ENCODE peak calls at places on chromosome 13, in four cellular contexts. J, Z, N and K are unnamed samples. For H3K36me3 and H3K27me3, the result is how much of the 10 kb centered on the place peaks cover.

GRCh38 chr13:21435710-21436151 is 23.4 kb downstream of the ZDHHC20 start:
- DNase-seq in J (no peak), Z (peak), N (no peak), K (peak)

GRCh38 chr13:77325371-77325941 is 1.4 kb downstream of the MYCBP2 start:
- DNase-seq in J (no peak), Z (no peak), N (no peak), K (no peak)

GRCh38 chr13:31538067-31539042 is 201.0 kb upstream of the RXFP2 start:
- DNase-seq in J (no peak), Z (peak), N (peak), K (no peak)

GRCh38 chr13:19818223-19818842 is 35.6 kb upstream of the PSPC1 start:
- DNase-seq in J (peak), Z (peak), N (no peak), K (no peak)

GRCh38 chr13:69324109-69324886 is 783.3 kb upstream of the ATXN8OS start:
- DNase-seq in J (peak), Z (peak), N (no peak), K (no peak)

GRCh38 chr13:97279913-97280312 is 57.8 kb downstream of the MBNL2 start:
- DNase-seq in J (no peak), Z (no peak), N (no peak), K (no peak)

GRCh38 chr13:84574851-84575250 is 692.6 kb upstream of the SLITRK1 start:
- DNase-seq in J (no peak), Z (no peak), N (no peak), K (no peak)

GRCh38 chr13:113860579-113861432 is 3.1 kb downstream of the GAS6 start:
- DNase-seq in J (no peak), Z (no peak), N (no peak), K (no peak)

GRCh38 chr13:63435668-63436275 is 2020.1 kb upstream of the PCDH20 start:
- DNase-seq in J (no peak), Z (peak), N (peak), K (peak)

GRCh38 chr13:59893261-59893660 is 270.5 kb downstream of the DIAPH3 start:
- DNase-seq in J (no peak), Z (no peak), N (no peak), K (peak)

GRCh38 chr13:34107814-34108213 is 289.9 kb downstream of the RFC3 start:
- DNase-seq in J (no peak), Z (no peak), N (no peak), K (no peak)

GRCh38 chr13:30704596-30704995 is 30.7 kb upstream of the ALOX5AP start:
- DNase-seq in J (no peak), Z (no peak), N (no peak), K (no peak)

GRCh38 chr13:39397221-39397620 is 205.8 kb downstream of the LHFPL6 start:
- DNase-seq in J (no peak), Z (no peak), N (no peak), K (no peak)

GRCh38 chr13:48954086-48954485 is 21.6 kb upstream of the FNDC3A start:
- DNase-seq in J (no peak), Z (no peak), N (peak), K (peak)

GRCh38 chr13:112637017-112637801 is 49.3 kb upstream of the TUBGCP3 start:
- DNase-seq in J (no peak), Z (no peak), N (no peak), K (no peak)

GRCh38 chr13:24083722-24084421 is 76.6 kb upstream of the SPATA13 start:
- DNase-seq in J (peak), Z (no peak), N (no peak), K (peak)

GRCh38 chr13:34011552-34012085 is 193.7 kb downstream of the RFC3 start:
- DNase-seq in J (no peak), Z (no peak), N (peak), K (no peak)

GRCh38 chr13:75310005-75310580 is 171.9 kb downstream of the TBC1D4 start:
- DNase-seq in J (no peak), Z (no peak), N (no peak), K (no peak)

GRCh38 chr13:24308488-24309020 is 826 bp upstream of the C1QTNF9 start:
- DNase-seq in J (no peak), Z (no peak), N (no peak), K (no peak)

GRCh38 chr13:75357576-75358295 is 124.2 kb downstream of the TBC1D4 start:
- DNase-seq in J (peak), Z (peak), N (peak), K (no peak)

GRCh38 chr13:84400711-84401110 is 518.4 kb upstream of the SLITRK1 start:
- DNase-seq in J (no peak), Z (no peak), N (no peak), K (peak)

GRCh38 chr13:100789968-100790367 is 115.4 kb upstream of the TMTC4 start:
- DNase-seq in J (no peak), Z (no peak), N (no peak), K (no peak)

GRCh38 chr13:73228546-73228945 is 169.7 kb downstream of the KLF5 start:
- DNase-seq in J (no peak), Z (no peak), N (no peak), K (no peak)

GRCh38 chr13:66748712-66749111 is 481.4 kb downstream of the PCDH9 start:
- DNase-seq in J (no peak), Z (no peak), N (no peak), K (no peak)

GRCh38 chr13:110716235-110716505 is 2.7 kb downstream of the ING1 start:
- DNase-seq in J (no peak), Z (no peak), N (no peak), K (no peak)

GRCh38 chr13:44414771-44415170 is 41.1 kb downstream of the SERP2 start:
- DNase-seq in J (no peak), Z (no peak), N (no peak), K (no peak)

GRCh38 chr13:89238496-89238895 is 1567.3 kb downstream of the SLITRK5 start:
- DNase-seq in J (no peak), Z (no peak), N (no peak), K (no peak)

GRCh38 chr13:23289917-23290357 is 109.2 kb downstream of the SGCG start:
- DNase-seq in J (no peak), Z (no peak), N (no peak), K (no peak)

GRCh38 chr13:107348471-107348870 is 780.5 kb upstream of the ARGLU1 start:
- DNase-seq in J (no peak), Z (no peak), N (no peak), K (no peak)

GRCh38 chr13:101474419-101474957 is 22.0 kb downstream of the ITGBL1 start:
- DNase-seq in J (peak), Z (no peak), N (peak), K (peak)

GRCh38 chr13:52165410-52165809 is 6.0 kb upstream of the NEK3 start:
- DNase-seq in J (no peak), Z (no peak), N (no peak), K (no peak)

GRCh38 chr13:93307166-93307565 is 80.6 kb downstream of the GPC6 start:
- DNase-seq in J (no peak), Z (no peak), N (no peak), K (no peak)

GRCh38 chr13:93305886-93306285 is 79.3 kb downstream of the GPC6 start:
- DNase-seq in J (no peak), Z (no peak), N (no peak), K (no peak)

GRCh38 chr13:93304868-93305613 is 78.4 kb downstream of the GPC6 start:
- DNase-seq in J (no peak), Z (no peak), N (no peak), K (no peak)

GRCh38 chr13:93307651-93308050 is 81.0 kb downstream of the GPC6 start:
- DNase-seq in J (no peak), Z (no peak), N (no peak), K (no peak)

GRCh38 chr13:93309886-93310520 is 83.4 kb downstream of the GPC6 start:
- DNase-seq in J (peak), Z (no peak), N (no peak), K (peak)
- H3K4me3 ChIP-seq in J (peak), Z (no peak), N (no peak), K (no peak)

DNA sequence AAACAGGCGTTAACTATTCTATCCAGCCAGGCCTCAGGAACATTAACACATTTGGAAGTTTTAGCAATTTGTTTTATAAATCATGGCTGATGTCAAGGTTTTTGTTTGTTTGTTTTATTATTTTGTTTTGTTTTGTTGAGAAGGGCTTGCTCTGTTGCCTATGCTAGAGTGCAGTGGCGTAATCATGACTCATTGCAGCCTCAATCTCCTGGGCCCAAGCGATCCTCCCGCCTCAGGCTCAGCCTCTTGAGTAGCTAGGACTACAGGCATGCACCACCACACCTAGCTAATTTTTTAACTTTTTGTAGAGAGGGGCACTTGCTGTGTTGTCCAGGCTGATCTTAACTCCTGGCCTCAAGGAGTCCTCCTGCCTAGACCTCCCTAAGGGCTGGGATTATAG is 28.3 kb downstream of the NUP58 start:
- DNase-seq in J (no peak), Z (no peak), N (no peak), K (no peak)
- H3K36me3 ChIP-seq in J (under half), Z (half or more), N (half or more), K (under half)

GRCh38 chr13:99002191-99002710 is 24.4 kb upstream of the DOCK9 start:
- DNase-seq in J (no peak), Z (no peak), N (peak), K (no peak)
- H3K27me3 ChIP-seq in J (under half), Z (under half), N (under half), K (under half)

GRCh38 chr13:57634829-57635165 is 3.3 kb downstream of the PCDH17 start:
- DNase-seq in J (no peak), Z (no peak), N (no peak), K (no peak)

GRCh38 chr13:57637515-57637914 is 6.0 kb downstream of the PCDH17 start:
- DNase-seq in J (no peak), Z (no peak), N (no peak), K (no peak)

GRCh38 chr13:57633950-57634828 is 2.6 kb downstream of the PCDH17 start:
- DNase-seq in J (no peak), Z (no peak), N (no peak), K (no peak)

GRCh38 chr13:57636811-57637210 is 5.3 kb downstream of the PCDH17 start:
- DNase-seq in J (no peak), Z (no peak), N (no peak), K (no peak)

GRCh38 chr13:57635541-57635940 is 4.0 kb downstream of the PCDH17 start:
- DNase-seq in J (no peak), Z (no peak), N (no peak), K (no peak)
- H3K4me3 ChIP-seq in J (peak), Z (no peak), N (no peak), K (no peak)